ENCODE peak calls at places on chromosomes 5 and 9, in seven cellular contexts. A is stomach, W is OCI-LY7, U is heart right ventricle, P is IMR-90, N is pancreas, O is cardiac muscle cell. E is an unnamed sample.

GRCh38 chr9:86246752-86247161 is 12.7 kb downstream of the C9orf153 start:
- DNase-seq in U (peak), N (no peak), W (no peak), A (no peak), O (peak), P (no peak), E (no peak)

GRCh38 chr5:110351451-110351850 is 375.0 kb downstream of the TMEM232 start:
- DNase-seq in O (peak), N (no peak), A (no peak), U (no peak), W (no peak), P (no peak), E (no peak)

GRCh38 chr5:69156456-69156855 is 10.5 kb upstream of the CCNB1 start:
- DNase-seq in U (no peak), W (no peak), P (no peak), O (no peak), N (no peak), A (no peak), E (no peak)

GRCh38 chr9:37520641-37521040 is 34.9 kb downstream of the POLR1E start:
- DNase-seq in A (no peak), P (no peak), W (no peak), U (no peak), N (no peak), O (no peak), E (no peak)

GRCh38 chr9:94825620-94825958 is 99.1 kb downstream of the AOPEP start:
- DNase-seq in A (no peak), U (no peak), W (no peak), O (no peak), P (no peak), N (no peak), E (peak)

GRCh38 chr9:118459832-118460425 is 755.7 kb downstream of the TLR4 start:
- DNase-seq in O (no peak), U (peak), A (no peak), N (no peak), P (no peak), W (no peak), E (no peak)

GRCh38 chr5:9094582-9094981 is 451.3 kb downstream of the SEMA5A start:
- DNase-seq in P (peak), N (no peak), W (no peak), A (no peak), O (peak), U (no peak), E (no peak)

GRCh38 chr9:18601026-18601425 is 127.1 kb downstream of the ADAMTSL1 start:
- DNase-seq in P (no peak), U (no peak), N (no peak), A (no peak), O (no peak), W (no peak), E (no peak)

DNA sequence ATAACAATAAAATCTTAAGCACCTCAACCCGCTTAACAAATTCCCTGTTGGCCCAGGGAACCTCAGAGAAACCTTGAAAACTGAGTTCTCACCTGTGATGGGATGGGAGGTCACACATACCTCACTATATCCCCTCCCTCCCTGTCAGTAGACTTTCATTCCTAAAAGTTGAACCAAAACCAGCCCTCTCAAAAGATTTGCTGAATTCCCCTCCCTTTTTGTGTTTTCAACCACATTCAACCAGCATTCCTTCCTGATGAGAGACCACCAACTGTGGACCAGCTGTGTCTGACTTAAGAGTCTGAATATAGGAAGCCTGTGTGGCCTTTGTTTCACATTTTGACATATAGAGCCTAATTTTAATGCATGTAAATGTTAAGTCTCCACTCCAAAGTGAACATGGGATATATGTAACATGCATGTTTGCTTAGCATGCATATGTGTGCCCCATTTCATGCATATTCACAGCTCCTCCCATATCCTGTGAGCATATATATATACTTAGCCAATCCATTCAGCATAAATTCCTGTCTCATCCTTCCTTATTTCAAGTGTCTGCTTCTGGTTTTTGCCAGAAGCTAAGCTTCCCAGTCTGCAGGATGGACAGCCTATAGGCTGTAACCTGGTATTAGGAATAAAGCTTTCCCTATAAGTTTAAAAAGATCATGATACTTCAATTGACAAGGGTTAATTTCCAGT is 604.6 kb downstream of the PTPRD start:
- DNase-seq in U (no peak), A (no peak), N (no peak), P (no peak), O (no peak), W (no peak), E (no peak)
- H3K27ac ChIP-seq in U (no peak), A (no peak), N (no peak), P (no peak), O (no peak), W (no peak), E (no peak)

GRCh38 chr9:5416962-5417361 is 20.8 kb downstream of the PLGRKT start:
- DNase-seq in A (no peak), N (no peak), U (no peak), O (no peak), W (no peak), P (no peak), E (no peak)
- H3K4me3 ChIP-seq in A (no peak), N (no peak), U (no peak), O (no peak), W (no peak), P (no peak), E (no peak)

GRCh38 chr5:134553816-134554215 is 28.3 kb downstream of the JADE2 start:
- DNase-seq in A (no peak), P (peak), N (no peak), O (peak), W (no peak), U (no peak), E (no peak)
- TF ChIP-seq CTCF in A (no peak), P (no peak), N (no peak), O (no peak), W (no peak), U (no peak), E (no peak)

GRCh38 chr9:21287280-21287679 is 17.8 kb downstream of the IFNA5 start:
- DNase-seq in U (no peak), A (no peak), P (no peak), W (no peak), O (no peak), N (no peak), E (no peak)

GRCh38 chr9:21286099-21286498 is 19.0 kb downstream of the IFNA5 start:
- DNase-seq in O (no peak), U (no peak), A (no peak), N (no peak), P (no peak), W (no peak), E (no peak)

DNA sequence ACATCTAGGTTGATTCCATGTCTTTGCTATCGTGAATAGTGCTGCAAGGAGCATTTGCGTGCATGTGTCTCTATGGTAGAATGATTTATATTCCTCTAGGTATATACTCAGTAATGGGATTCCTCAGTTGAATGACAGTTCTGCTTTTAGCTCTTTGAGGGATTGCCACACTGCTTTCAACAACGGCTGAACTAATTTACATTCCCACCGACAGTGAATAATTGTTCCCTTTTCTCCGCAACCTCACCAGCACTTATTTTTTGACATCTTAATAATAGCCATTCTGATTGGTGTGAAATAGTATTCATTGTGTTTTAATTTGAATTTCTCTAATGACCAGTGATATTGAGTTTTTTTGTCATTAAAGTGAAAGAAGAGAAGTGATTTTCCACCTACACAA is 18.5 kb downstream of the IFNA5 start:
- DNase-seq in N (no peak), O (no peak), P (no peak), A (no peak), W (no peak), U (no peak), E (no peak)
- H3K27ac ChIP-seq in N (no peak), O (no peak), P (no peak), A (no peak), W (no peak), U (no peak), E (no peak)

GRCh38 chr9:19925674-19926503 is 137.1 kb upstream of the SLC24A2 start:
- DNase-seq in P (peak), N (peak), W (peak), U (peak), A (peak), O (peak), E (peak)
- H3K4me3 ChIP-seq in P (peak), N (no peak), W (no peak), U (peak), A (peak), O (peak), E (peak)

GRCh38 chr9:33719581-33720374 is 75.6 kb upstream of the PRSS3 start:
- DNase-seq in P (no peak), N (peak), A (peak), U (no peak), W (peak), O (peak), E (no peak)
- TF ChIP-seq CTCF in P (peak), N (peak), A (peak), U (peak), W (peak), O (peak), E (peak)

DNA sequence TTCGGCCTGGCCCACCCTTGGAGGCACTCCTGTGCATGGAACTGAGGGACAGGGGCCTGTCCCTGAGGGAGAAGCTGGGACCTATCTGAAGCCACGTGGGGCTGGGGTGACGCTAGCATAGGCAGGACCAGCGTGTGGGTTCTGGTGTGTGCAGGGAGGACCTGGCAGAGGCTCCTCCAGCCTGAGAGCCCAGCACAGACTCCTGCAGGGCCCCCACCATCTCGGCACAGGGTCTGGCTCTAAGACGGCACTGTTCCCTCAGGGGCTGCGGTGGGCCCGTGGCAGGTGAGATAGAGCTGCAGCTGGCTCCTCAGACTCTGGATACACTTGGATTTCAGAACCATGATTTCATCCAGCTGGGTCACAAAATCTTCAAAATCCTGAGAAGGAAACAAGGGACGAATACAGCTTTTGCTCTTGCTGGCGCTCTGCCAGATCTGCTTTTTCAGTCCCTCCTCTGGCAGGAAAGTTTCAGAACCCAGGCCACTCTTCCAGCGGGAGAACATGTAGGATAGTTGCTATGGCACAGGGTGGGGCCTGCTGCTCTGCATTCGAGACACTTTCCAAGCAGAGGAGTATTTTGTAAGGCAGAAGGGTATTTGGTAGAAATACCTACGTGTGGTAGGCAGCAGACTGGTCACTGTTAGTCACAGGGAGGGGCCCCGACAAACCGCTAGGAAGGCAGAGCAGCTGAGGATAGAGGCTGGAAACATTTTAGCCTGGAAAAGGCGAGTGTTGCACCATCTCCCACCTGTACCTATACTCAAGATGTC is 74.7 kb downstream of the KIF24 start:
- DNase-seq in O (peak), N (no peak), U (peak), W (no peak), A (no peak), P (peak), E (no peak)
- H3K27ac ChIP-seq in O (peak), N (no peak), U (peak), W (no peak), A (peak), P (peak), E (no peak)

GRCh38 chr5:40355181-40355580 is 324.5 kb upstream of the PTGER4 start:
- DNase-seq in P (no peak), O (no peak), N (no peak), W (no peak), U (no peak), A (no peak), E (no peak)
- H3K4me3 ChIP-seq in P (no peak), O (no peak), N (no peak), W (no peak), U (no peak), A (no peak), E (no peak)

GRCh38 chr5:123483446-123484077 is 28.4 kb upstream of the CSNK1G3 start:
- DNase-seq in N (no peak), P (no peak), O (no peak), U (no peak), A (no peak), W (no peak), E (no peak)
- TF ChIP-seq CTCF in N (no peak), P (no peak), O (no peak), U (no peak), A (no peak), W (no peak), E (no peak)

DNA sequence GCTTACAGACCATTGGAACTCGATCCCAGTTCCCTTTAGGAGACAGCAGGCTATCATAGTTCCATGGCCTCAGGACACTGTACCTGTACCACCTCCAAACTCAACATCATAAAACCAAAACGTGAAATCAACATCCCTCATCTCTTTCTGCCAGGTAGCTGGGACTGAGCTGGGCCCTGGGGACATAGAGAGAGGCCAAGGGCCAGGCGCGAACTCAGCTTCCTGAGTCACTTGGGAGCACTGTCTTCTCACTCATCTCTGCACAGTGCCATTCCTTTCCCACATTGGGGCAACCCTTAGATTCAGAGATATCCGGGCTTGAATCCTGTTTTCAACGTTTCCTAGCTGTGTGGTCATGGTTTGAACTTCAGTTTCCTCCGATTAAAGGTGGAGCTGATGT is 12.2 kb downstream of the DAB2IP start:
- DNase-seq in N (no peak), A (no peak), U (no peak), P (no peak), O (no peak), W (no peak), E (no peak)
- H3K27ac ChIP-seq in N (no peak), A (peak), U (peak), P (no peak), O (peak), W (no peak), E (no peak)